ENCODE peak calls at places on chromosome 1, in eight cellular contexts. N is effector memory CD4-positive, alpha-beta T cell; K is PC-9; M is astrocyte; Y is brain microvascular endothelial cell; J is body of pancreas; F is mesenchymal stem cell; P is breast epithelium. A is an unnamed sample.
A peak's percentile ranks its signal among the peaks of the same experiment; 100 is the strongest.

GRCh38 chr1:175307160-175307559 is 114.6 kb upstream of the KIAA0040 start:
- DNase-seq in P (no peak), Y (no peak), F (no peak), K (no peak), M (no peak), N (no peak), J (no peak), A (no peak)

GRCh38 chr1:114336360-114336759 is 174.6 kb downstream of the TRIM33 start:
- DNase-seq in Y (no peak), K (peak; percentile 32), M (no peak), N (no peak), J (no peak), F (no peak), P (no peak), A (no peak)

GRCh38 chr1:61743716-61744620 is 1.7 kb downstream of the PATJ start:
- DNase-seq in N (no peak), M (peak; percentile 41), F (no peak), Y (peak; percentile 27), P (no peak), K (peak; percentile 83), J (no peak), A (no peak)

GRCh38 chr1:88618331-88618730 is 65.7 kb upstream of the PKN2 start:
- DNase-seq in Y (no peak), J (no peak), F (no peak), M (no peak), K (no peak), P (no peak), N (no peak), A (no peak)

GRCh38 chr1:3727042-3727824 is 25.0 kb upstream of the CCDC27 start:
- DNase-seq in P (no peak), J (peak; percentile 20), F (peak; percentile 8), N (no peak), Y (no peak), M (no peak), K (no peak), A (no peak)

GRCh38 chr1:24966724-24967346 is 36.8 kb upstream of the RUNX3 start:
- DNase-seq in F (peak; percentile 92), Y (peak; percentile 94), J (no peak), M (peak; percentile 92), P (no peak), N (peak; percentile 23), K (peak; percentile 56), A (peak; percentile 66)

GRCh38 chr1:56788588-56788987 is 30.6 kb downstream of the FYB2 start:
- DNase-seq in J (peak; percentile 73), F (no peak), P (no peak), N (no peak), M (no peak), K (no peak), Y (peak; percentile 22), A (no peak)

GRCh38 chr1:161913482-161914140 is 110.1 kb downstream of the OLFML2B start:
- DNase-seq in J (no peak), N (no peak), M (peak; percentile 65), F (no peak), P (no peak), K (no peak), Y (no peak), A (no peak)

GRCh38 chr1:44242761-44243160 is 29.5 kb downstream of the DMAP1 start:
- DNase-seq in M (no peak), P (no peak), K (no peak), J (no peak), Y (no peak), F (no peak), N (no peak), A (no peak)

GRCh38 chr1:44238651-44239050 is 25.4 kb downstream of the DMAP1 start:
- DNase-seq in P (no peak), Y (no peak), M (no peak), J (no peak), K (no peak), F (no peak), N (no peak), A (no peak)

GRCh38 chr1:44239961-44240371 is 26.7 kb downstream of the DMAP1 start:
- DNase-seq in N (no peak), F (peak; percentile 36), Y (no peak), M (no peak), P (no peak), K (no peak), J (peak; percentile 18), A (peak; percentile 63)

GRCh38 chr1:44239337-44239960 is 26.2 kb downstream of the DMAP1 start:
- DNase-seq in J (no peak), K (no peak), M (no peak), Y (peak; percentile 60), P (no peak), N (no peak), F (peak; percentile 66), A (peak; percentile 50)

GRCh38 chr1:44240802-44241671 is 27.8 kb downstream of the DMAP1 start:
- DNase-seq in M (no peak), J (no peak), Y (no peak), K (no peak), N (no peak), F (no peak), P (no peak), A (peak; percentile 27)
- H3K27me3 ChIP-seq in M (no peaks in the 10 kb centered on the region), J (no peaks in the 10 kb centered on the region), Y (no peaks in the 10 kb centered on the region), K (no peaks in the 10 kb centered on the region), N (no peaks in the 10 kb centered on the region), F (no peaks in the 10 kb centered on the region), P (no peaks in the 10 kb centered on the region), A (no peaks in the 10 kb centered on the region)

GRCh38 chr1:206566976-206567375 is 45.3 kb downstream of the EIF2D start:
- DNase-seq in K (no peak), N (no peak), P (no peak), J (no peak), M (no peak), Y (no peak), F (no peak), A (no peak)
- H3K36me3 ChIP-seq in K (no peaks in the 10 kb centered on the region), N (peaks cover 63% of the 10 kb centered on the region), P (no peaks in the 10 kb centered on the region), J (no peaks in the 10 kb centered on the region), M (no peaks in the 10 kb centered on the region), Y (no peaks in the 10 kb centered on the region), F (no peaks in the 10 kb centered on the region), A (peaks cover 28% of the 10 kb centered on the region)

GRCh38 chr1:227449051-227449450 is 114.3 kb upstream of the ZNF678 start:
- DNase-seq in Y (no peak), J (peak; percentile 55), K (no peak), N (no peak), F (peak; percentile 28), P (no peak), M (no peak), A (no peak)

GRCh38 chr1:227449727-227450420 is 113.5 kb upstream of the ZNF678 start:
- DNase-seq in F (peak; percentile 77), N (no peak), K (no peak), Y (no peak), M (no peak), P (no peak), J (no peak), A (no peak)

GRCh38 chr1:227445092-227445674 is 118.2 kb upstream of the ZNF678 start:
- DNase-seq in P (no peak), K (no peak), J (no peak), N (no peak), M (no peak), Y (no peak), F (no peak), A (no peak)

GRCh38 chr1:227445746-227446145 is 117.6 kb upstream of the ZNF678 start:
- DNase-seq in F (no peak), M (no peak), N (no peak), J (no peak), K (peak; percentile 45), Y (no peak), P (no peak), A (no peak)

DNA sequence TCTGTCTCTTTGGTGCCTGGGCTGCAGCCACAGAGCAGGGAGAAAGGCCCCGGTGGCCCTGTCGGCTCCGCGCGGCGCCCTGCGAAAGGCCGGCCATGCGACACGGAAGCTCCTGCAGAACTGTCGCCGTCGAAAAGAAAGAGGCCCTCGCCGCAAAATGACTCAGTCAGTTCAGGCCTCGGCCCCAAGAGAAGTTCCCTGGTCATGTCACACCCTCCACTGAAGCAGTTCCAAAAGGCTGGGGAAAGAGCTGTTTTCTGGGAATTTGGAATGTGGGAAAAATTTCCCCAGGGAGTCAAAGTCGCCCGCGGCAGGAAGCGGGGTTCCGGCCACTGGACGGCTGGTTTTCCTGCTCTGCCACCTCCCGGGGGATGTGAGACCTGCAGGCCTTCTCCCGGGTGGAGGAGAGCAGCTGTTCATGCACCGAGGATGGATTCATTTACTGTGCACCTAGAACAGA is 115.8 kb upstream of the ZNF678 start:
- DNase-seq in Y (peak; percentile 45), F (peak; percentile 54), J (peak; percentile 64), N (no peak), P (no peak), M (peak; percentile 12), K (no peak), A (no peak)
- H3K4me3 ChIP-seq in Y (peak overlapping the region; percentile 38), F (no peak overlapping the region), J (no peak overlapping the region), N (no peak overlapping the region), P (no peak overlapping the region), M (no peak overlapping the region), K (no peak overlapping the region), A (no peak overlapping the region)

DNA sequence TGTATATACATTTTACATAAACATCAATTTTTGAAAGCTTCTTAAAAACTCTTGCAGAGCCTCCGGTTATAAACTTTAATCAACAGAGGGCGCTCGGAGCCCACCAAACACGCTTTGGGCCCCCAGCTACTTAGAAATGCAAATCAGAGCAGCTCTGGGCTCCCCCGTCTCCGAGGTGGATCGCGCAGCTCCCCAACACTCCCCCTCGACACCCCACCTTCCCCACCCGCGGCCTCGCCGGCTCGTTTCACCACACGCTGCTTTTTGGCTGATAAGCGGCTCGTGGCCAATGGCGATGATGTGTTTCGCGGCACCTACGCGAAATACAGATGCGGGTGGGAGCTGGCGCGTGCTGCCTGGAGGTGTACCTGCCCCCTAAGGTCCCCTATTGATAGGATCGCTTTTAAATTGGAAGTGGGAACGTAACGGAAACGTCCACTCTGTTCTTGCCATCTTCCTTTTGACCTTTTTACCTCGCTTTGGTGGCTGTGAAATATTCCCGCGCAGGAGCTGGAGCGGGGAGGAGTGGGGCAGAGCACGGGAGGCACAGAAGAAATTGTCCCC is 1.6 kb upstream of the KIF26B start:
- DNase-seq in P (no peak), F (peak; percentile 77), K (peak; percentile 47), J (peak; percentile 58), N (peak; percentile 23), M (peak; percentile 41), Y (peak; percentile 73), A (peak; percentile 84)
- H3K27me3 ChIP-seq in P (no peaks in the 10 kb centered on the region), F (peaks cover 18% of the 10 kb centered on the region), K (peaks cover 96% of the 10 kb centered on the region), J (no peaks in the 10 kb centered on the region), N (peaks cover 14% of the 10 kb centered on the region), M (peaks cover 2% of the 10 kb centered on the region), Y (no peaks in the 10 kb centered on the region), A (peaks cover 47% of the 10 kb centered on the region)

GRCh38 chr1:26780344-26780957 is 7.3 kb upstream of the PIGV start:
- DNase-seq in Y (no peak), P (no peak), M (no peak), F (no peak), K (no peak), N (no peak), J (no peak), A (no peak)
- H3K36me3 ChIP-seq in Y (peaks cover 58% of the 10 kb centered on the region), P (peaks cover 9% of the 10 kb centered on the region), M (peaks cover 57% of the 10 kb centered on the region), F (peaks cover 77% of the 10 kb centered on the region), K (peaks cover 4% of the 10 kb centered on the region), N (peaks cover 62% of the 10 kb centered on the region), J (peaks cover 27% of the 10 kb centered on the region), A (peaks cover 82% of the 10 kb centered on the region)

GRCh38 chr1:221886311-221887090 is 144.6 kb upstream of the DUSP10 start:
- DNase-seq in K (peak; percentile 85), J (no peak), P (no peak), M (no peak), F (no peak), Y (no peak), N (no peak), A (no peak)
- H3K4me3 ChIP-seq in K (no peak overlapping the region), J (no peak overlapping the region), P (no peak overlapping the region), M (no peak overlapping the region), F (no peak overlapping the region), Y (no peak overlapping the region), N (no peak overlapping the region), A (no peak overlapping the region)